ENCODE peak calls at places on chromosomes 1 and 21, in four cellular contexts. M, U, Z and G are unnamed samples.

GRCh38 chr1:44249543-44249942 is 36.3 kb downstream of the DMAP1 start:
- DNase-seq in M (no peak), U (no peak), Z (no peak), G (no peak)

GRCh38 chr1:204924013-204924759 is 53.5 kb downstream of the NFASC start:
- DNase-seq in M (peak; percentile 45), U (no peak), Z (no peak), G (no peak)

GRCh38 chr1:38587734-38588133 is 271.8 kb downstream of the RRAGC start:
- DNase-seq in M (no peak), U (no peak), Z (no peak), G (no peak)

GRCh38 chr21:29939859-29940245 is at the start of gene GRIK1:
- DNase-seq in M (no peak), U (no peak), Z (no peak), G (peak; percentile 37)

GRCh38 chr1:8873001-8873400 is 5.5 kb downstream of the ENO1 start:
- DNase-seq in M (no peak), U (no peak), Z (no peak), G (no peak)

GRCh38 chr1:36525166-36525565 is 42.5 kb upstream of the CSF3R start:
- DNase-seq in M (no peak), U (no peak), Z (no peak), G (no peak)

GRCh38 chr21:37759777-37760176 is 156.5 kb downstream of the KCNJ6 start:
- DNase-seq in M (no peak), U (no peak), Z (no peak), G (no peak)

GRCh38 chr1:34547043-34547674 is 207.7 kb upstream of the GJB5 start:
- DNase-seq in M (no peak), U (no peak), Z (no peak), G (no peak)

GRCh38 chr1:58402444-58402843 is 144.1 kb downstream of the OMA1 start:
- DNase-seq in M (no peak), U (no peak), Z (no peak), G (no peak)

GRCh38 chr1:114040273-114041043 is 61.2 kb downstream of the OLFML3 start:
- DNase-seq in M (peak; percentile 36), U (no peak), Z (no peak), G (no peak)

GRCh38 chr21:37878946-37879660 is 37.2 kb downstream of the KCNJ6 start:
- DNase-seq in M (no peak), U (no peak), Z (no peak), G (no peak)

GRCh38 chr1:94527447-94528031 is 14.0 kb downstream of the F3 start:
- DNase-seq in M (no peak), U (peak; percentile 1), Z (no peak), G (no peak)

GRCh38 chr1:43671193-43671592 is 21.2 kb downstream of the KDM4A start:
- DNase-seq in M (no peak), U (no peak), Z (no peak), G (no peak)

GRCh38 chr1:154757149-154757548 is 112.9 kb downstream of the KCNN3 start:
- DNase-seq in M (no peak), U (no peak), Z (no peak), G (no peak)

GRCh38 chr1:14672030-14672429 is 73.5 kb downstream of the KAZN start:
- DNase-seq in M (no peak), U (no peak), Z (no peak), G (no peak)